ENCODE peak calls at places on chromosome 18, in five cellular contexts. H is SK-N-SH, Q is GM12878, O is HepG2, T is K562. S is an unnamed sample.

GRCh38 chr18:29874519-29875098 is 1167.9 kb downstream of the DSC3 start:
- DNase-seq in O (peak), Q (no peak), T (peak), H (peak), S (peak)

GRCh38 chr18:43396266-43396665 is 119.0 kb upstream of the SYT4 start:
- DNase-seq in O (no peak), T (no peak), H (peak), Q (no peak), S (no peak)

GRCh38 chr18:41922171-41922570 is 32.9 kb upstream of the PIK3C3 start:
- DNase-seq in H (no peak), Q (no peak), O (no peak), T (no peak), S (no peak)

GRCh38 chr18:39274535-39274934 is 1708.9 kb upstream of the CELF4 start:
- DNase-seq in T (no peak), H (no peak), O (no peak), Q (no peak), S (peak)

GRCh38 chr18:78893396-78894305 is 86.0 kb upstream of the SALL3 start:
- DNase-seq in T (no peak), O (no peak), H (no peak), Q (no peak), S (no peak)

GRCh38 chr18:37294951-37295350 is 270.6 kb downstream of the CELF4 start:
- DNase-seq in H (no peak), T (peak), O (peak), Q (no peak), S (no peak)

GRCh38 chr18:42108071-42108470 is 153.0 kb downstream of the PIK3C3 start:
- DNase-seq in T (no peak), O (no peak), H (no peak), Q (no peak), S (no peak)

GRCh38 chr18:73577365-73577764 is 570.3 kb downstream of the FBXO15 start:
- DNase-seq in T (no peak), H (no peak), O (no peak), Q (no peak), S (peak)

GRCh38 chr18:44409524-44409923 is 271.2 kb upstream of the SETBP1 start:
- DNase-seq in O (no peak), Q (no peak), H (no peak), T (no peak), S (no peak)

DNA sequence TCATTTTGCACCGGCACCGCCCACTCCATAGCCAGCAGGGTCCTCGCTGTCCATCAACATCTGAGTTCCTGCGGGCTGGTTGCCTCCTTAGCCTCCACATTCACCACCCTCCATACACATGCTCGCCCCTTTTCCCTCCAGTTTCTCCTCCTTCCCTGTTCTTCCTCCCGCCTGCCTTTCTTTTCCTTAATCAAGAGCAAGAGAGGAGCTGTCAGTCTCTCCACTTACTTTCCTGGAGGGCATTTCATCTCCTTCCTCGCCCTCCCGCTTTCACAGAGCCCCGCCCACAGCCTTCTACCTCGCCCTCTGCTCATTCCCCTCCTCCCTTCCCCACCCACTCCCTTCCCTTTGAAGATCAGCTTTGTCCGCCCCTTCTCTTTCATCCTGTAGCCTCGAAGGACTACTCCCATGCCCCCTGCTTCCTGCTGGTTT is 13.8 kb upstream of the ZBTB7C start:
- DNase-seq in Q (no peak), H (no peak), T (no peak), O (no peak), S (no peak)
- TF ChIP-seq MXI1 in Q (no peak), H (no peak), T (no peak), O (no peak), S (no peak)

GRCh38 chr18:3321133-3321812 is 59.3 kb downstream of the MYL12B start:
- DNase-seq in H (peak), Q (no peak), O (no peak), T (peak), S (peak)
- TF ChIP-seq RAD21 in H (no peak), Q (no peak), O (no peak), T (no peak), S (no peak)

GRCh38 chr18:45997689-45998088 is 30.6 kb upstream of the EPG5 start:
- DNase-seq in H (no peak), Q (no peak), T (no peak), O (no peak), S (no peak)
- TF ChIP-seq MXI1 in H (no peak), Q (no peak), T (no peak), O (no peak), S (no peak)

DNA sequence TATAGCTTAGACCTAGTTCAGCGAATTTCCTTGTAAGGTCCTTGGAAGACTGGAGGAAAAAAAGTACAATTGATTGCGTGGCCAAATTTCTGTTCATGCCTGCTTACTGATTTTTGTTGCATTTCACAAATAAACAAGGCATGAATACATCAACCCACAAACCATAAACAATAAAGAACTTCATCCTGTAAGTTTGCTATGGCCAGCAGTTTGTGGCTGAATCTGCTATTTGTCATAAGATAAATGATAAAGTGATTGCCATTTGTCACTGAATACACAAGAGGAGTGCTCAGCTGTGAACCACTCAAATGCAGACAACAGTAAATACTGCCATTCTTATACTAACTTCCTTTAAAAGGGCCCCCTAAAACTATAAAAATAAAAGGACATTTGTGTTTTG is 259.5 kb downstream of the CCDC178 start:
- DNase-seq in T (no peak), O (no peak), H (no peak), Q (no peak), S (no peak)
- TF ChIP-seq RAD21 in T (no peak), O (no peak), H (no peak), Q (no peak), S (no peak)

GRCh38 chr18:25341861-25342260 is 10.1 kb downstream of the ZNF521 start:
- DNase-seq in Q (no peak), H (no peak), O (no peak), T (no peak), S (no peak)
- TF ChIP-seq MXI1 in Q (no peak), H (no peak), O (no peak), T (no peak), S (no peak)

GRCh38 chr18:53752968-53753367 is 471.5 kb downstream of the MBD2 start:
- DNase-seq in O (no peak), Q (no peak), T (no peak), H (no peak), S (no peak)

GRCh38 chr18:53745228-53745967 is 479.1 kb downstream of the MBD2 start:
- DNase-seq in H (no peak), Q (no peak), T (no peak), O (no peak), S (no peak)

GRCh38 chr18:53753616-53754015 is 470.9 kb downstream of the MBD2 start:
- DNase-seq in H (peak), Q (no peak), T (no peak), O (no peak), S (no peak)

GRCh38 chr18:53745986-53746385 is 478.5 kb downstream of the MBD2 start:
- DNase-seq in Q (no peak), H (no peak), O (no peak), T (no peak), S (no peak)

GRCh38 chr18:53747761-53748160 is 476.7 kb downstream of the MBD2 start:
- DNase-seq in T (no peak), Q (no peak), O (no peak), H (no peak), S (no peak)
- TF ChIP-seq RAD21 in T (no peak), Q (no peak), O (no peak), H (no peak), S (no peak)

GRCh38 chr18:13608791-13609552 is 117.4 kb downstream of the FAM210A start:
- DNase-seq in H (no peak), O (no peak), Q (no peak), T (no peak), S (no peak)
- TF ChIP-seq MXI1 in H (no peak), O (no peak), Q (no peak), T (no peak), S (no peak)

GRCh38 chr18:67232406-67232805 is 284.1 kb downstream of the DSEL start:
- DNase-seq in O (no peak), H (no peak), Q (no peak), T (no peak), S (peak)
- TF ChIP-seq RAD21 in O (no peak), H (no peak), Q (no peak), T (no peak), S (no peak)